ENCODE peak calls at places on chromosome 4, in five cellular contexts. One of them, this sample, is unnamed.
A peak's percentile ranks its signal among the peaks of the same experiment; 100 is the strongest.

GRCh38 chr4:52889778-52890400 is 27.8 kb downstream of the RASL11B start:
- DNase-seq in psoas muscle: no peak
- DNase-seq in GM23248: no peak
- DNase-seq in mesenchymal stem cell: no peak
- DNase-seq in CD8-positive, alpha-beta memory T cell: no peak
- DNase-seq in this sample: no peak

GRCh38 chr4:12579172-12579571 is 905.0 kb downstream of the RAB28 start:
- DNase-seq in GM23248: no peak
- DNase-seq in CD8-positive, alpha-beta memory T cell: no peak
- DNase-seq in mesenchymal stem cell: peak; percentile 22
- DNase-seq in psoas muscle: no peak
- DNase-seq in this sample: no peak

GRCh38 chr4:86924805-86925204 is 10.0 kb upstream of the AFF1 start:
- DNase-seq in mesenchymal stem cell: peak; percentile 79
- DNase-seq in GM23248: peak; percentile 78
- DNase-seq in psoas muscle: no peak
- DNase-seq in CD8-positive, alpha-beta memory T cell: no peak
- DNase-seq in this sample: no peak

GRCh38 chr4:1193206-1194027 is 21.0 kb upstream of the SPON2 start:
- DNase-seq in psoas muscle: peak; percentile 38
- DNase-seq in GM23248: no peak
- DNase-seq in CD8-positive, alpha-beta memory T cell: no peak
- DNase-seq in mesenchymal stem cell: no peak
- DNase-seq in this sample: peak; percentile 48

GRCh38 chr4:38857354-38858096 is 908 bp upstream of the TLR6 start:
- DNase-seq in CD8-positive, alpha-beta memory T cell: no peak
- DNase-seq in GM23248: peak; percentile 94
- DNase-seq in psoas muscle: peak; percentile 52
- DNase-seq in mesenchymal stem cell: peak; percentile 96
- DNase-seq in this sample: peak; percentile 31

GRCh38 chr4:184437565-184437964 is 36.8 kb downstream of the IRF2 start:
- DNase-seq in GM23248: no peak
- DNase-seq in CD8-positive, alpha-beta memory T cell: no peak
- DNase-seq in psoas muscle: no peak
- DNase-seq in mesenchymal stem cell: no peak
- DNase-seq in this sample: no peak

GRCh38 chr4:183409956-183410355 is 34.5 kb upstream of the CDKN2AIP start:
- DNase-seq in CD8-positive, alpha-beta memory T cell: no peak
- DNase-seq in mesenchymal stem cell: no peak
- DNase-seq in GM23248: no peak
- DNase-seq in psoas muscle: no peak
- DNase-seq in this sample: no peak

GRCh38 chr4:94225449-94225848 is 17.8 kb downstream of the SMARCAD1 start:
- DNase-seq in psoas muscle: no peak
- DNase-seq in GM23248: no peak
- DNase-seq in mesenchymal stem cell: no peak
- DNase-seq in CD8-positive, alpha-beta memory T cell: no peak
- DNase-seq in this sample: no peak

GRCh38 chr4:38114435-38114834 is 154.2 kb downstream of the PTTG2 start:
- DNase-seq in CD8-positive, alpha-beta memory T cell: no peak
- DNase-seq in GM23248: peak; percentile 34
- DNase-seq in mesenchymal stem cell: peak; percentile 49
- DNase-seq in psoas muscle: no peak
- DNase-seq in this sample: no peak

GRCh38 chr4:145709843-145710242 is 29.9 kb downstream of the C4orf51 start:
- DNase-seq in psoas muscle: no peak
- DNase-seq in CD8-positive, alpha-beta memory T cell: no peak
- DNase-seq in mesenchymal stem cell: peak; percentile 84
- DNase-seq in GM23248: peak; percentile 95
- DNase-seq in this sample: no peak

GRCh38 chr4:113064244-113064643 is 14.8 kb downstream of the ANK2 start:
- DNase-seq in CD8-positive, alpha-beta memory T cell: no peak
- DNase-seq in psoas muscle: no peak
- DNase-seq in GM23248: no peak
- DNase-seq in mesenchymal stem cell: no peak
- DNase-seq in this sample: no peak

GRCh38 chr4:184287697-184288255 is 70.1 kb upstream of the ENPP6 start:
- DNase-seq in psoas muscle: no peak
- DNase-seq in CD8-positive, alpha-beta memory T cell: no peak
- DNase-seq in GM23248: peak; percentile 60
- DNase-seq in mesenchymal stem cell: peak; percentile 63
- DNase-seq in this sample: no peak

GRCh38 chr4:153215976-153216375 is 11.7 kb downstream of the TRIM2 start:
- DNase-seq in psoas muscle: no peak
- DNase-seq in GM23248: peak; percentile 41
- DNase-seq in mesenchymal stem cell: no peak
- DNase-seq in CD8-positive, alpha-beta memory T cell: no peak
- DNase-seq in this sample: no peak

GRCh38 chr4:165294907-165295306 is 32.6 kb upstream of the MSMO1 start:
- DNase-seq in psoas muscle: no peak
- DNase-seq in mesenchymal stem cell: no peak
- DNase-seq in CD8-positive, alpha-beta memory T cell: peak; percentile 34
- DNase-seq in GM23248: no peak
- DNase-seq in this sample: no peak

GRCh38 chr4:182975806-182976205 is 58.6 kb upstream of the DCTD start:
- DNase-seq in mesenchymal stem cell: peak; percentile 93
- DNase-seq in GM23248: peak; percentile 92
- DNase-seq in psoas muscle: no peak
- DNase-seq in CD8-positive, alpha-beta memory T cell: no peak
- DNase-seq in this sample: no peak

GRCh38 chr4:68369474-68369805 is 19.6 kb upstream of the YTHDC1 start:
- DNase-seq in mesenchymal stem cell: no peak
- DNase-seq in CD8-positive, alpha-beta memory T cell: no peak
- DNase-seq in psoas muscle: no peak
- DNase-seq in GM23248: no peak
- DNase-seq in this sample: no peak
- H3K4me3 ChIP-seq in mesenchymal stem cell: no peak overlapping the region
- H3K4me3 ChIP-seq in CD8-positive, alpha-beta memory T cell: no peak overlapping the region
- H3K4me3 ChIP-seq in psoas muscle: no peak overlapping the region
- H3K4me3 ChIP-seq in GM23248: peak overlapping the region; percentile 35
- H3K4me3 ChIP-seq in this sample: no peak overlapping the region

DNA sequence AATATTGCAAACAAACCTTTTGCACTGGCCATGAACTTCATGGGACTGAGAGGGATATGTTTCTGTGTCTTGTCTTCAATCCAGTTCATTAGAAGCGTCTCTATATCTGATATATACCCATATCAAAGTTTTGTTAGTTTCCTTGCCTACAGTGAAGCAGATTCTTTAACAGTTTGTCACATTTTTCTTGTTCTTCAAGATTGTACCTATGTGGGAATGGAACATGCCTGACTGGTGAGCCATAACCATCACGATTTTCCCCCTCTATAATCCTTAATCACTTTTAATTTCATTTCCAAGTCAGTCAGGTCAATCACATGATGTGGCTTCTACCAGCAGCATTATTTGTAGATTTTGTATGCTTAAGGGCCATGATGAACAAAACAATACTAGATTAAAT is 197.1 kb upstream of the PDE5A start:
- DNase-seq in GM23248: no peak
- DNase-seq in CD8-positive, alpha-beta memory T cell: no peak
- DNase-seq in psoas muscle: no peak
- DNase-seq in mesenchymal stem cell: no peak
- DNase-seq in this sample: no peak
- H3K4me1 ChIP-seq in GM23248: no peaks in the 10 kb centered on the region
- H3K4me1 ChIP-seq in CD8-positive, alpha-beta memory T cell: no peaks in the 10 kb centered on the region
- H3K4me1 ChIP-seq in psoas muscle: no peaks in the 10 kb centered on the region
- H3K4me1 ChIP-seq in mesenchymal stem cell: no peaks in the 10 kb centered on the region
- H3K4me1 ChIP-seq in this sample: no peaks in the 10 kb centered on the region

GRCh38 chr4:106362426-106362825 is 6.2 kb downstream of the GIMD1 start:
- DNase-seq in GM23248: no peak
- DNase-seq in CD8-positive, alpha-beta memory T cell: no peak
- DNase-seq in psoas muscle: no peak
- DNase-seq in mesenchymal stem cell: no peak
- DNase-seq in this sample: no peak
- H3K27ac ChIP-seq in GM23248: no peak overlapping the region
- H3K27ac ChIP-seq in CD8-positive, alpha-beta memory T cell: no peak overlapping the region
- H3K27ac ChIP-seq in psoas muscle: no peak overlapping the region
- H3K27ac ChIP-seq in mesenchymal stem cell: no peak overlapping the region
- H3K27ac ChIP-seq in this sample: no peak overlapping the region

DNA sequence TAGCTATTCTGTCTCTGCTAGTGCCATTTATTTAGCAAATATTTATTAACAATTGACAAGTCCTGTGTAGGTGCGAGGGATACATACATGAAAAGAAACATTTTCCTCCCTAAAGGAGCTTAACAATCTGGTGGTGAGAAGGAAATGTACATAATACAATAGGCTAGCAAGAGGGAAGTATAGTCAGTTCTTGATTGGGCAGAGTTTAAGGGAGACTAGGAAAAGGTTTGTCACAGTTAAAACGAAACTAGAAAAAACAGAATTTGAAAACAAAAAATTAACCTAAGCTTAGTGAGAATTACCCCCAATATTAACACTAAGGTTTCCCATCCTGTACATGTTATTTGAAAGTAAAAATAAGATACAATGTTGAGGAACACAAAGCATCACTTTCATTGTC is 8.6 kb upstream of the MAML3 start:
- DNase-seq in CD8-positive, alpha-beta memory T cell: no peak
- DNase-seq in psoas muscle: no peak
- DNase-seq in GM23248: peak; percentile 15
- DNase-seq in mesenchymal stem cell: no peak
- DNase-seq in this sample: no peak
- H3K4me3 ChIP-seq in CD8-positive, alpha-beta memory T cell: no peak overlapping the region
- H3K4me3 ChIP-seq in psoas muscle: no peak overlapping the region
- H3K4me3 ChIP-seq in GM23248: peak overlapping the region; percentile 56
- H3K4me3 ChIP-seq in mesenchymal stem cell: no peak overlapping the region
- H3K4me3 ChIP-seq in this sample: peak overlapping the region; percentile 7

GRCh38 chr4:143407475-143407874 is 70.8 kb downstream of the GAB1 start:
- DNase-seq in psoas muscle: no peak
- DNase-seq in CD8-positive, alpha-beta memory T cell: no peak
- DNase-seq in GM23248: no peak
- DNase-seq in mesenchymal stem cell: peak; percentile 71
- DNase-seq in this sample: no peak
- H3K4me1 ChIP-seq in psoas muscle: peaks cover 97% of the 10 kb centered on the region
- H3K4me1 ChIP-seq in CD8-positive, alpha-beta memory T cell: peaks cover 3% of the 10 kb centered on the region
- H3K4me1 ChIP-seq in GM23248: peaks cover 14% of the 10 kb centered on the region
- H3K4me1 ChIP-seq in mesenchymal stem cell: peaks cover 7% of the 10 kb centered on the region
- H3K4me1 ChIP-seq in this sample: peaks cover 25% of the 10 kb centered on the region

This sample was measured in uterus.